ENCODE peak calls at places on chromosomes 5 and 9, in five cellular contexts. X is neuronal stem cell, D is lung, J is psoas muscle, N is IMR-90. L is an unnamed sample. For H3K4me1 and H3K36me3, the result is how much of the 10 kb centered on the place peaks cover.

GRCh38 chr9:126043691-126044090 is 282.9 kb upstream of the MVB12B start:
- DNase-seq in D (no peak), J (no peak), N (no peak), X (no peak), L (no peak)

GRCh38 chr5:162503796-162504195 is 436.2 kb downstream of the GABRG2 start:
- DNase-seq in N (no peak), D (no peak), X (no peak), J (no peak), L (no peak)

GRCh38 chr5:4533457-4534105 is 606.5 kb upstream of the ADAMTS16 start:
- DNase-seq in J (no peak), X (no peak), N (no peak), D (no peak), L (no peak)

GRCh38 chr5:96035796-96036195 is 74.1 kb upstream of the ELL2 start:
- DNase-seq in N (no peak), X (no peak), J (no peak), D (no peak), L (no peak)

GRCh38 chr5:12616093-12616492 is 711.8 kb upstream of the CTNND2 start:
- DNase-seq in J (no peak), X (no peak), N (no peak), D (no peak), L (no peak)

GRCh38 chr9:125965421-125965820 is 218.2 kb downstream of the PBX3 start:
- DNase-seq in J (no peak), D (no peak), N (no peak), X (no peak), L (no peak)

GRCh38 chr5:124583469-124584350 is 162.7 kb downstream of the ZNF608 start:
- DNase-seq in D (no peak), J (no peak), N (peak), X (no peak), L (no peak)

GRCh38 chr9:125889524-125890473 is 142.6 kb downstream of the PBX3 start:
- DNase-seq in J (peak), X (peak), D (peak), N (peak), L (peak)

GRCh38 chr5:40240111-40240510 is 439.6 kb upstream of the PTGER4 start:
- DNase-seq in N (peak), X (no peak), J (no peak), D (no peak), L (no peak)

GRCh38 chr5:140361901-140362300 is 1.9 kb downstream of the SLC4A9 start:
- DNase-seq in D (no peak), X (no peak), J (no peak), N (no peak), L (no peak)

GRCh38 chr9:84851935-84852585 is 182.5 kb downstream of the NTRK2 start:
- DNase-seq in J (no peak), N (peak), X (peak), D (peak), L (no peak)

GRCh38 chr9:88243736-88244135 is 105.5 kb upstream of the SPATA31C2 start:
- DNase-seq in X (no peak), J (no peak), N (no peak), D (no peak), L (no peak)

GRCh38 chr5:85646641-85647040 is 971.1 kb upstream of the COX7C start:
- DNase-seq in J (no peak), D (no peak), N (no peak), X (no peak), L (no peak)

GRCh38 chr9:100880284-100880683 is 148.2 kb upstream of the PLPPR1 start:
- DNase-seq in J (no peak), X (no peak), N (no peak), D (no peak), L (no peak)

GRCh38 chr5:113378960-113379541 is 55.7 kb downstream of the TSSK1B start:
- DNase-seq in X (peak), J (no peak), D (peak), N (peak), L (peak)

GRCh38 chr5:169904568-169904967 is 75.7 kb downstream of the INSYN2B start:
- DNase-seq in D (no peak), N (no peak), J (no peak), X (no peak), L (no peak)

GRCh38 chr5:135497971-135498661 is 37.6 kb downstream of the NEUROG1 start:
- DNase-seq in X (no peak), D (no peak), N (no peak), J (no peak), L (no peak)

GRCh38 chr5:67723873-67724272 is 491.7 kb upstream of the PIK3R1 start:
- DNase-seq in N (no peak), D (no peak), X (no peak), J (no peak), L (no peak)

GRCh38 chr9:98256632-98257218 is 1.3 kb upstream of the TBC1D2 start:
- DNase-seq in J (no peak), D (no peak), N (no peak), X (no peak), L (no peak)

DNA sequence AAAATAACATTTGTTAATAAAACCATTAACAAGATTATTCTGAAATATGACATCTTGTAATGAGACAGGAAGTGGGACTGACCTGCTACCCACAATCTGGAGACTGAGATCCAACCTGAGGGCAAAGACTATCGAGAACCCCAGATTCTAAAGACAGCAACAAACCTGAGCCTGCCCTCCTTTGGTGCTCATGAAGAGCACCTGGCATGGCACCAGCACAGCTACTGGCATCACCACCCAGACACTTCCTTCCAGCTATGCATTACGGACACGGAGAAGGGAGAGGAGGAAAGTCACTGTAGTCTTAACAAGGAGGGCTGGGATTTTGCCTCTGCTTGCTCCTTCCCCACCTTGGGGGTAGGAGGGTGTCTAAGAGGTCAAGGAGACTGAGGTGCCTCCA is 105.5 kb downstream of the AUH start:
- DNase-seq in N (no peak), X (no peak), D (no peak), J (no peak), L (no peak)
- H3K4me3 ChIP-seq in N (no peak), X (no peak), D (no peak), J (peak), L (no peak)

GRCh38 chr9:89419978-89420394 is 77.9 kb downstream of the SEMA4D start:
- DNase-seq in J (peak), D (no peak), X (no peak), N (no peak), L (no peak)
- H3K4me1 ChIP-seq in J (under half), D (under half), X (under half), N (under half), L (under half)

GRCh38 chr5:14712666-14713065 is 48.1 kb downstream of the OTULIN start:
- DNase-seq in J (no peak), X (no peak), N (no peak), D (no peak), L (no peak)
- H3K36me3 ChIP-seq in J (under half), X (under half), N (half or more), D (under half), L (under half)

GRCh38 chr9:123349691-123350480 is 6.1 kb upstream of the CRB2 start:
- DNase-seq in D (peak), J (no peak), N (peak), X (peak), L (peak)
- H3K4me3 ChIP-seq in D (no peak), J (no peak), N (no peak), X (no peak), L (no peak)

GRCh38 chr9:130447193-130447816 is 2.5 kb downstream of the ASS1 start:
- DNase-seq in D (no peak), X (no peak), J (no peak), N (no peak), L (no peak)
- H3K4me1 ChIP-seq in D (under half), X (under half), J (under half), N (under half), L (under half)

GRCh38 chr9:116219686-116220085 is 66.1 kb downstream of the PAPPA start:
- DNase-seq in X (no peak), N (no peak), D (no peak), J (no peak), L (no peak)
- H3K36me3 ChIP-seq in X (under half), N (half or more), D (under half), J (under half), L (under half)

GRCh38 chr5:83955916-83956315 is 235.3 kb upstream of the HAPLN1 start:
- DNase-seq in N (peak), X (no peak), J (no peak), D (no peak), L (no peak)
- H3K4me3 ChIP-seq in N (no peak), X (no peak), J (no peak), D (no peak), L (no peak)

GRCh38 chr5:74631088-74631960 is 9.2 kb downstream of the ENC1 start:
- DNase-seq in D (peak), J (no peak), N (peak), X (no peak), L (no peak)
- H3K4me1 ChIP-seq in D (under half), J (under half), N (under half), X (half or more), L (under half)